ENCODE peak calls at places on chromosome 7, in four cellular contexts. M, G, E and Q are unnamed samples.

GRCh38 chr7:22442187-22442886 is 57.7 kb downstream of the STEAP1B start:
- DNase-seq in M (no peak), G (no peak), E (no peak), Q (no peak)

GRCh38 chr7:16526742-16527540 is at the start of gene LRRC72:
- DNase-seq in M (no peak), G (no peak), E (no peak), Q (no peak)

GRCh38 chr7:158646766-158647474 is 57.7 kb downstream of the NCAPG2 start:
- DNase-seq in M (no peak), G (peak), E (no peak), Q (peak)

GRCh38 chr7:134710854-134711624 is 64.4 kb downstream of the BPGM start:
- DNase-seq in M (no peak), G (no peak), E (peak), Q (peak)

GRCh38 chr7:132422502-132423101 is 153.7 kb downstream of the PLXNA4 start:
- DNase-seq in M (peak), G (no peak), E (no peak), Q (no peak)

GRCh38 chr7:28018020-28018419 is 162.6 kb downstream of the JAZF1 start:
- DNase-seq in M (no peak), G (no peak), E (no peak), Q (no peak)

GRCh38 chr7:15972767-15973362 is 286.4 kb upstream of the MEOX2 start:
- DNase-seq in M (peak), G (no peak), E (no peak), Q (no peak)

GRCh38 chr7:35875292-35875691 is 74.4 kb downstream of the SEPTIN7 start:
- DNase-seq in M (peak), G (no peak), E (no peak), Q (no peak)

GRCh38 chr7:24756989-24757798 is at the start of gene GSDME:
- DNase-seq in M (peak), G (peak), E (no peak), Q (peak)

GRCh38 chr7:97971120-97971989 is 18.6 kb downstream of the OCM2 start:
- DNase-seq in M (peak), G (peak), E (peak), Q (peak)

GRCh38 chr7:141103847-141104429 is 30.1 kb downstream of the TMEM178B start:
- DNase-seq in M (no peak), G (no peak), E (no peak), Q (no peak)

GRCh38 chr7:158524749-158525635 is 62.6 kb downstream of the PTPRN2 start:
- DNase-seq in M (no peak), G (no peak), E (no peak), Q (no peak)

GRCh38 chr7:139341776-139342244 is 673 bp downstream of the FMC1 start:
- DNase-seq in M (no peak), G (no peak), E (no peak), Q (no peak)

GRCh38 chr7:131105294-131105802 is 222.3 kb upstream of the MKLN1 start:
- DNase-seq in M (peak), G (peak), E (no peak), Q (no peak)

GRCh38 chr7:83814480-83814879 is 165.5 kb upstream of the SEMA3E start:
- DNase-seq in M (no peak), G (no peak), E (no peak), Q (no peak)

GRCh38 chr7:137961200-137962177 is 40.4 kb downstream of the CREB3L2 start:
- DNase-seq in M (no peak), G (no peak), E (no peak), Q (no peak)

GRCh38 chr7:66452165-66452564 is 176.5 kb upstream of the KCTD7 start:
- DNase-seq in M (peak), G (no peak), E (no peak), Q (no peak)

GRCh38 chr7:136709876-136710275 is 158.6 kb upstream of the CHRM2 start:
- DNase-seq in M (no peak), G (no peak), E (no peak), Q (no peak)

GRCh38 chr7:120304674-120305073 is 31.7 kb downstream of the KCND2 start:
- DNase-seq in M (no peak), G (no peak), E (no peak), Q (no peak)

GRCh38 chr7:120302190-120302589 is 29.2 kb downstream of the KCND2 start:
- DNase-seq in M (no peak), G (no peak), E (no peak), Q (no peak)

GRCh38 chr7:120308171-120308570 is 35.2 kb downstream of the KCND2 start:
- DNase-seq in M (no peak), G (no peak), E (no peak), Q (no peak)

GRCh38 chr7:120303105-120303504 is 30.1 kb downstream of the KCND2 start:
- DNase-seq in M (no peak), G (no peak), E (no peak), Q (no peak)
- H3K4me3 ChIP-seq in M (no peak), G (no peak), E (no peak), Q (no peak)

GRCh38 chr7:80671744-80672143 is 33.3 kb downstream of the CD36 start:
- DNase-seq in M (no peak), G (no peak), E (no peak), Q (no peak)
- H3K4me3 ChIP-seq in M (no peak), G (no peak), E (no peak), Q (no peak)

GRCh38 chr7:74372511-74373111 is 81.1 kb upstream of the GTF2IRD1 start:
- DNase-seq in M (peak), G (no peak), E (no peak), Q (no peak)
- H3K4me3 ChIP-seq in M (no peak), G (no peak), E (no peak), Q (no peak)

DNA sequence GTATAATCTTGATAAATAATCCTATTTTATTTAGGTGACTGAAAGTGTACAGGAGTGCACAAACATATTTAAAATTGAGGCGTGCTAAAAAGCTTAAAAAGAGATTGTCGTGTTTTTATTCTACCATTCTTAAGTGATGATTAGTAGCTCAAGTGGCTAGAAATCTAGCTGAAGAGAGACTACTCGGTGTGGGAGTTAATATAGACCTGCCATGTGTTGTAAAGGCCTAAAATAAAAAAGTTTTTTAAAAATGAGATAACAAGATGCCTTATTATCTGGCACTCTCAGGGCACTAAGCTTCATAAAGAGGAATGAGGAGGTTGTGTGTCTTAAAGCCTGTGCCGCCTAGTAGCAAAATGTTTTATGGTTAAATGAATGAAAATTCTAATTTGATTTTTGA is 1.7 kb downstream of the CAPZA2 start:
- DNase-seq in M (no peak), G (no peak), E (no peak), Q (no peak)
- H3K4me3 ChIP-seq in M (peak), G (peak), E (no peak), Q (peak)

DNA sequence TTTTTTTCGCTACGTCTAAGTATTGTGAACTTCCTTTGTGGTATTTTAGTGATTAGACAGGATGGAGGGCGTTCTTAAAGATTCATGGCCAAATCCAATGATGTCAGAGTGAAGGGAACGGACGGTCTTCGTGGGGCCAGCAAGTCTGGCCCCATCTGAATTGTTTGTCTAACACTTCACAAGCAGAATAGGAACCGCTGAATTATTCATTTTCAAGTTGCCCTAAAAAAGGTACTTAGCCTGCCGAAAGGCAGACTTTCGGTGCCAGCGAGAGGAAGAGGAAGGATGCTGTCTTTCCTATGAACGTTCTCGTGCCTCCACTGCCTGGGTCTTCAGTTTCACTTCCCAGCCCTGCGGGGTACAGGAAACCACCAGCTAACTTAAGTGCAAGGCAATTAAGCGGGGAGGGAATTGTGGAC is 145.7 kb upstream of the SH2B2 start:
- DNase-seq in M (no peak), G (no peak), E (no peak), Q (no peak)
- H3K4me3 ChIP-seq in M (no peak), G (no peak), E (peak), Q (no peak)